ENCODE peak calls at places on chromosomes 7 and 10, in four cellular contexts. E, T, B and V are unnamed samples.

GRCh38 chr10:121579656-121580055 is 18.6 kb downstream of the FGFR2 start:
- DNase-seq in T (no peak), E (no peak), B (no peak), V (no peak)

GRCh38 chr7:151373599-151373998 is 32.0 kb downstream of the NUB1 start:
- DNase-seq in B (no peak), T (no peak), E (no peak), V (no peak)

GRCh38 chr10:126759531-126759930 is 89.0 kb upstream of the C10orf90 start:
- DNase-seq in E (no peak), B (no peak), T (no peak), V (no peak)

GRCh38 chr10:95787447-95787846 is 31.5 kb downstream of the ENTPD1 start:
- DNase-seq in T (no peak), E (no peak), B (no peak), V (no peak)

GRCh38 chr10:125521721-125522680 is 161.0 kb downstream of the TEX36 start:
- DNase-seq in E (no peak), T (no peak), B (peak; percentile 69), V (no peak)

GRCh38 chr7:131357282-131357880 is 29.7 kb downstream of the MKLN1 start:
- DNase-seq in B (no peak), T (no peak), E (no peak), V (no peak)

GRCh38 chr7:101137651-101138148 is 10.8 kb downstream of the SERPINE1 start:
- DNase-seq in B (no peak), T (no peak), E (no peak), V (no peak)

GRCh38 chr7:100584046-100584676 is 1.8 kb downstream of the LRCH4 start:
- DNase-seq in E (no peak), T (no peak), B (peak; percentile 83), V (no peak)

GRCh38 chr10:112435013-112435619 is 11.6 kb downstream of the ZDHHC6 start:
- DNase-seq in B (peak; percentile 48), E (no peak), T (no peak), V (no peak)

GRCh38 chr10:132201111-132201989 is 14.6 kb downstream of the DPYSL4 start:
- DNase-seq in B (no peak), E (no peak), T (peak; percentile 11), V (no peak)

GRCh38 chr7:19427944-19428343 is 280.9 kb downstream of the POLR1F start:
- DNase-seq in E (no peak), T (no peak), B (no peak), V (no peak)

GRCh38 chr10:70359017-70359550 is 23.3 kb downstream of the LRRC20 start:
- DNase-seq in T (peak; percentile 1), B (no peak), E (no peak), V (no peak)

GRCh38 chr7:120216947-120217346 is 56.0 kb upstream of the KCND2 start:
- DNase-seq in B (no peak), T (no peak), E (no peak), V (no peak)

GRCh38 chr10:125141860-125142484 is 18.4 kb downstream of the CTBP2 start:
- DNase-seq in E (no peak), B (no peak), T (no peak), V (no peak)

GRCh38 chr7:129434846-129435318 is 650 bp downstream of the STRIP2 start:
- DNase-seq in B (peak; percentile 66), E (peak; percentile 7), T (no peak), V (no peak)

GRCh38 chr10:58264780-58265179 is 2.9 kb downstream of the IPMK start:
- DNase-seq in T (no peak), E (no peak), B (peak; percentile 63), V (no peak)

GRCh38 chr10:32379950-32380547 is 33.1 kb upstream of the EPC1 start:
- DNase-seq in B (no peak), E (no peak), T (no peak), V (no peak)

GRCh38 chr10:31526681-31527080 is 207.7 kb downstream of the ZEB1 start:
- DNase-seq in T (no peak), E (no peak), B (peak; percentile 2), V (no peak)

GRCh38 chr7:149771199-149771636 is 2.2 kb downstream of the ZNF467 start:
- DNase-seq in B (no peak), T (no peak), E (peak; percentile 24), V (no peak)

GRCh38 chr7:123355576-123356195 is 155.9 kb upstream of the SLC13A1 start:
- DNase-seq in E (no peak), T (no peak), B (peak; percentile 8), V (no peak)

GRCh38 chr7:29285451-29285807 is 90.9 kb downstream of the CHN2 start:
- DNase-seq in T (no peak), E (no peak), B (peak; percentile 88), V (no peak)

GRCh38 chr10:22832851-22833250 is 95.0 kb upstream of the ARMC3 start:
- DNase-seq in B (no peak), E (no peak), T (no peak), V (no peak)

GRCh38 chr10:93512565-93512964 is 16.2 kb downstream of the CEP55 start:
- DNase-seq in E (no peak), B (no peak), T (no peak), V (no peak)

GRCh38 chr10:24645784-24646183 is 77.9 kb downstream of the ARHGAP21 start:
- DNase-seq in T (no peak), B (no peak), E (no peak), V (no peak)

GRCh38 chr7:30040938-30041337 is 12.7 kb downstream of the PLEKHA8 start:
- DNase-seq in B (no peak), T (no peak), E (no peak), V (no peak)

GRCh38 chr7:123871998-123872867 is 27.3 kb downstream of the HYAL4 start:
- DNase-seq in B (peak; percentile 59), E (peak; percentile 33), T (peak; percentile 43), V (no peak)

GRCh38 chr7:2251841-2252771 is 10.1 kb downstream of the NUDT1 start:
- DNase-seq in E (no peak), T (no peak), B (peak; percentile 42), V (no peak)

GRCh38 chr7:19815546-19815945 is 42.1 kb upstream of the TMEM196 start:
- DNase-seq in E (no peak), B (no peak), T (no peak), V (no peak)

GRCh38 chr10:124898493-124898892 is 43.4 kb upstream of the ZRANB1 start:
- DNase-seq in B (no peak), T (no peak), E (peak; percentile 12), V (no peak)

DNA sequence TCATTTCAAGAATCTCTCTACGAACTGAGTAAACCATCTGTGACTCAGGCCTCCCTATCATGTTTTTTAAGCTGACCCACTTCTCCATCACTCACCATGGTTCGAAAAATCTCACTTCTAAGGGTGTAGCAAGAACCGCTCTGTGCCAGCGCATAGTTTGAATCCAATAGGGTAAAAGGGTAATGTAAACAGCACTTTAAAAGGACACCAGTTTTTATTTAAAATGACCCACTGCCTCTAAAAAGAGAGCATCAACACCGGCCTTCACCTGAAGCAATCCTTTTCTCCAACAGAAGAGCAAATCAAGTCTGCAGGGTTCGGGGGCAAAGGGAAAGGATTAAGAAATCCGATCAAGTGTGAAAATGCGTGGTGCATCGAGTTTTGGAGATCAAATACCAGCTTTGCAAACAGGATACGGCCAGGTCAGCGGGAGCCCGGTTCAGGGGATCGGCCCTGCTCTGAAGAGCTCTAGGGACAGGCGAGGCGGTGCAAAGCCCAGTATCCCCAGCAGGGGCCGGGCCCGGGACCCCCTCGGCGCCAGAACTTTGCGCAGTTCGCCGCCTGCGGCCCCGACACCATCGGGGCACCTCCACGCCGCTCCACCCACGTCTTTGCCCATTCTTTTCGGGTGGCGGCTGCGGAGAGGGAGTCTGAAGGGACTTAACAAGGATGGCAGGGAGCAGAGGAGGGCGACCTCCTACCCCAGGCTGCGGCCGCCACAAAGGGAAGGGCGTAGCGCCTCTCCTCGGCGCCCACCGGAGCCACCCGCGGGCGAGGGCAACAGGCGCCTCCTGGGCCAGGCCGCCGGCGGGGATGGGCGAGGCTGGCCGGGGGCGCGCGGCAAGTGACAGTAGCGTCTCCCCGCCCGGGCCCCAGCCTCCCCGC is 840 bp downstream of the NMT2 start:
- DNase-seq in T (peak; percentile 49), B (peak; percentile 52), E (peak; percentile 56), V (peak; percentile 88)
- TF ChIP-seq POLR2A in T (no peak), B (no peak), E (no peak), V (no peak)

GRCh38 chr10:590721-591120 is 98.7 kb downstream of the DIP2C start:
- DNase-seq in T (no peak), B (no peak), E (no peak), V (peak; percentile 78)
- TF ChIP-seq CTCF in T (no peak), B (no peak), E (no peak), V (no peak)

GRCh38 chr10:110207805-110208613 is 604 bp downstream of the MXI1 start:
- DNase-seq in B (peak; percentile 90), T (peak; percentile 45), E (peak; percentile 53), V (peak; percentile 91)

GRCh38 chr10:110210663-110211454 is 3.5 kb downstream of the MXI1 start:
- DNase-seq in B (peak; percentile 98), E (peak; percentile 98), T (peak; percentile 97), V (peak; percentile 97)

GRCh38 chr10:110208614-110209398 is 1.4 kb downstream of the MXI1 start:
- DNase-seq in E (peak; percentile 49), B (peak; percentile 78), T (peak; percentile 52), V (no peak)

GRCh38 chr10:110209926-110210662 is 2.7 kb downstream of the MXI1 start:
- DNase-seq in E (peak; percentile 64), B (peak; percentile 67), T (peak; percentile 65), V (peak; percentile 93)

DNA sequence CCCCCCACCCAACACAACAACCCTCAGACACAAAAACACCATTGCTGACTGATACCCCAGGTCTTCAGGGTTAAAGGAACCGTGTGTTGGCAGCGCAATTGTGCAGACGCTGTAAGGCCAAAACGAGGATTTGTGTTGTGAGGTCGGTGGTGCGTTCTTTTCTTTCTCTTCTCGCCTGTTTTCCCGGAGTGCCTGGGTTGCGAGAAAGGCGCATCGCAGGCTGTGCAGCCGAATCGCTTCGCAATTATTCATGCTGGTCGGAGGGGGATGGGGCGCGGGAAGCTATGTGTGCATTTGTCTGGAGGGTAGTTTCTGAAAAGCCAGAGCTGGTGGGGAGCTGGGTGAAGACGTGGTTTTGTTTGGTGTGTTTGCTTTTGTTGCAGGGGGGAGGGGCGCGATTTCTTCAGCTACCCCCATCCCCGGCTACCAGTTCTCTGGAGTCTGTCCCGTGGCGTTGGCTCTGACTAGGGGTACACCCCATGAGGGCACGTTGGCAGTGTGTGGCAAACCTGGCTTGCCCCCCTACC is 2.1 kb downstream of the MXI1 start:
- DNase-seq in B (peak; percentile 83), T (peak; percentile 69), E (peak; percentile 71), V (peak; percentile 94)
- TF ChIP-seq POLR2A in B (no peak), T (no peak), E (peak; percentile 42), V (no peak)

GRCh38 chr7:37491919-37492694 is 43.4 kb upstream of the ELMO1 start:
- DNase-seq in E (no peak), B (no peak), T (no peak), V (no peak)
- TF ChIP-seq CTCF in E (no peak), B (no peak), T (no peak), V (no peak)